ENCODE peak calls at places on chromosomes 7 and 10, in five cellular contexts. O, G, Y, D and H are unnamed samples.
A peak's percentile ranks its signal among the peaks of the same experiment; 100 is the strongest.

GRCh38 chr7:124137664-124138063 is 104.8 kb upstream of the TMEM229A start:
- DNase-seq in G (no peak), D (no peak), O (no peak), Y (no peak), H (no peak)

GRCh38 chr7:45689797-45690761 is 115.9 kb downstream of the ADCY1 start:
- DNase-seq in O (no peak), Y (no peak), D (no peak), G (no peak), H (no peak)

GRCh38 chr10:20058135-20058534 is 241.9 kb downstream of the PLXDC2 start:
- DNase-seq in O (no peak), D (no peak), G (no peak), Y (no peak), H (no peak)

GRCh38 chr10:70903262-70903921 is 15.0 kb upstream of the PCBD1 start:
- DNase-seq in D (no peak), O (no peak), Y (peak; percentile 17), G (no peak), H (peak; percentile 37)

GRCh38 chr10:70537398-70538194 is 59.0 kb downstream of the PALD1 start:
- DNase-seq in D (no peak), Y (no peak), O (no peak), G (no peak), H (no peak)

GRCh38 chr10:89245802-89246201 is 5.8 kb downstream of the LIPA start:
- DNase-seq in G (no peak), O (no peak), Y (no peak), D (no peak), H (no peak)

GRCh38 chr10:8615118-8615517 is 560.6 kb downstream of the GATA3 start:
- DNase-seq in O (no peak), G (no peak), Y (no peak), D (no peak), H (no peak)

GRCh38 chr10:52265131-52265926 is 48.8 kb upstream of the DKK1 start:
- DNase-seq in O (no peak), G (no peak), Y (no peak), D (no peak), H (no peak)

GRCh38 chr10:35194906-35195305 is 68.3 kb downstream of the CREM start:
- DNase-seq in G (no peak), O (no peak), D (peak; percentile 48), Y (peak; percentile 14), H (peak; percentile 87)

GRCh38 chr7:41084381-41084780 is 618.5 kb downstream of the INHBA start:
- DNase-seq in O (no peak), D (no peak), Y (no peak), G (no peak), H (no peak)

GRCh38 chr7:138980575-138981285 is 459 bp downstream of the KIAA1549 start:
- DNase-seq in Y (peak; percentile 17), D (no peak), G (no peak), O (no peak), H (peak; percentile 50)